ENCODE peak calls at places on chromosomes 2 and 18, in ten cellular contexts. One of them, this sample, is unnamed.

GRCh38 chr2:9008951-9009664 is 5.6 kb upstream of the MBOAT2 start:
- DNase-seq in small intestine: no peak
- DNase-seq in BE2C: no peak
- DNase-seq in cardiac muscle cell: no peak
- DNase-seq in left ventricle myocardium inferior: no peak
- DNase-seq in adrenal gland: no peak
- DNase-seq in Caco-2: no peak
- DNase-seq in CD4-positive, CD25-positive, alpha-beta regulatory T cell: no peak
- DNase-seq in coronary artery: no peak
- DNase-seq in PC-9: no peak
- DNase-seq in this sample: no peak

GRCh38 chr2:171248205-171248662 is 87.5 kb upstream of the TLK1 start:
- DNase-seq in coronary artery: no peak
- DNase-seq in small intestine: peak
- DNase-seq in CD4-positive, CD25-positive, alpha-beta regulatory T cell: peak
- DNase-seq in BE2C: no peak
- DNase-seq in Caco-2: no peak
- DNase-seq in left ventricle myocardium inferior: no peak
- DNase-seq in cardiac muscle cell: no peak
- DNase-seq in PC-9: no peak
- DNase-seq in adrenal gland: no peak
- DNase-seq in this sample: no peak

GRCh38 chr18:67935638-67936037 is 419.1 kb upstream of the DSEL start:
- DNase-seq in BE2C: no peak
- DNase-seq in cardiac muscle cell: no peak
- DNase-seq in CD4-positive, CD25-positive, alpha-beta regulatory T cell: no peak
- DNase-seq in coronary artery: no peak
- DNase-seq in adrenal gland: no peak
- DNase-seq in PC-9: no peak
- DNase-seq in small intestine: no peak
- DNase-seq in left ventricle myocardium inferior: no peak
- DNase-seq in Caco-2: no peak
- DNase-seq in this sample: no peak

GRCh38 chr2:46798041-46798440 is 117.6 kb downstream of the MCFD2 start:
- DNase-seq in adrenal gland: no peak
- DNase-seq in PC-9: no peak
- DNase-seq in Caco-2: no peak
- DNase-seq in left ventricle myocardium inferior: no peak
- DNase-seq in small intestine: no peak
- DNase-seq in cardiac muscle cell: no peak
- DNase-seq in BE2C: no peak
- DNase-seq in CD4-positive, CD25-positive, alpha-beta regulatory T cell: no peak
- DNase-seq in coronary artery: no peak
- DNase-seq in this sample: peak

GRCh38 chr2:229501051-229501794 is 213.1 kb downstream of the DNER start:
- DNase-seq in left ventricle myocardium inferior: no peak
- DNase-seq in BE2C: no peak
- DNase-seq in adrenal gland: no peak
- DNase-seq in small intestine: no peak
- DNase-seq in PC-9: no peak
- DNase-seq in Caco-2: no peak
- DNase-seq in cardiac muscle cell: no peak
- DNase-seq in coronary artery: no peak
- DNase-seq in CD4-positive, CD25-positive, alpha-beta regulatory T cell: no peak
- DNase-seq in this sample: no peak

GRCh38 chr2:148982282-148982681 is 56.2 kb upstream of the LYPD6B start:
- DNase-seq in small intestine: no peak
- DNase-seq in coronary artery: no peak
- DNase-seq in cardiac muscle cell: peak
- DNase-seq in PC-9: no peak
- DNase-seq in left ventricle myocardium inferior: no peak
- DNase-seq in BE2C: no peak
- DNase-seq in adrenal gland: no peak
- DNase-seq in Caco-2: no peak
- DNase-seq in CD4-positive, CD25-positive, alpha-beta regulatory T cell: no peak
- DNase-seq in this sample: no peak

GRCh38 chr2:226664140-226664539 is 135.5 kb downstream of the IRS1 start:
- DNase-seq in adrenal gland: peak
- DNase-seq in Caco-2: no peak
- DNase-seq in cardiac muscle cell: no peak
- DNase-seq in small intestine: no peak
- DNase-seq in PC-9: no peak
- DNase-seq in coronary artery: no peak
- DNase-seq in left ventricle myocardium inferior: peak
- DNase-seq in BE2C: no peak
- DNase-seq in CD4-positive, CD25-positive, alpha-beta regulatory T cell: no peak
- DNase-seq in this sample: no peak

GRCh38 chr2:109715302-109715937 is 78.7 kb upstream of the RGPD5 start:
- DNase-seq in small intestine: peak
- DNase-seq in adrenal gland: peak
- DNase-seq in PC-9: peak
- DNase-seq in coronary artery: no peak
- DNase-seq in BE2C: no peak
- DNase-seq in Caco-2: peak
- DNase-seq in left ventricle myocardium inferior: no peak
- DNase-seq in CD4-positive, CD25-positive, alpha-beta regulatory T cell: no peak
- DNase-seq in cardiac muscle cell: peak
- DNase-seq in this sample: no peak

GRCh38 chr2:1736997-1737480 is 7.3 kb downstream of the PXDN start:
- DNase-seq in CD4-positive, CD25-positive, alpha-beta regulatory T cell: no peak
- DNase-seq in BE2C: no peak
- DNase-seq in coronary artery: no peak
- DNase-seq in Caco-2: no peak
- DNase-seq in cardiac muscle cell: peak
- DNase-seq in adrenal gland: no peak
- DNase-seq in PC-9: no peak
- DNase-seq in left ventricle myocardium inferior: no peak
- DNase-seq in small intestine: no peak
- DNase-seq in this sample: no peak

GRCh38 chr18:55073116-55073515 is 113.9 kb upstream of the CCDC68 start:
- DNase-seq in CD4-positive, CD25-positive, alpha-beta regulatory T cell: no peak
- DNase-seq in coronary artery: no peak
- DNase-seq in Caco-2: no peak
- DNase-seq in small intestine: no peak
- DNase-seq in BE2C: no peak
- DNase-seq in left ventricle myocardium inferior: no peak
- DNase-seq in cardiac muscle cell: no peak
- DNase-seq in PC-9: no peak
- DNase-seq in adrenal gland: no peak
- DNase-seq in this sample: no peak

GRCh38 chr18:47815486-47816270 is 114.8 kb downstream of the SMAD2 start:
- DNase-seq in adrenal gland: no peak
- DNase-seq in CD4-positive, CD25-positive, alpha-beta regulatory T cell: no peak
- DNase-seq in Caco-2: no peak
- DNase-seq in BE2C: no peak
- DNase-seq in PC-9: peak
- DNase-seq in left ventricle myocardium inferior: no peak
- DNase-seq in coronary artery: no peak
- DNase-seq in small intestine: no peak
- DNase-seq in cardiac muscle cell: peak
- DNase-seq in this sample: no peak

GRCh38 chr18:47817017-47817911 is 113.2 kb downstream of the SMAD2 start:
- DNase-seq in CD4-positive, CD25-positive, alpha-beta regulatory T cell: no peak
- DNase-seq in left ventricle myocardium inferior: no peak
- DNase-seq in cardiac muscle cell: no peak
- DNase-seq in Caco-2: no peak
- DNase-seq in PC-9: no peak
- DNase-seq in small intestine: no peak
- DNase-seq in adrenal gland: no peak
- DNase-seq in coronary artery: no peak
- DNase-seq in BE2C: no peak
- DNase-seq in this sample: no peak
- H3K4me3 ChIP-seq in CD4-positive, CD25-positive, alpha-beta regulatory T cell: no peak
- H3K4me3 ChIP-seq in left ventricle myocardium inferior: no peak
- H3K4me3 ChIP-seq in cardiac muscle cell: no peak
- H3K4me3 ChIP-seq in Caco-2: no peak
- H3K4me3 ChIP-seq in PC-9: no peak
- H3K4me3 ChIP-seq in small intestine: no peak
- H3K4me3 ChIP-seq in adrenal gland: no peak
- H3K4me3 ChIP-seq in coronary artery: peak
- H3K4me3 ChIP-seq in BE2C: no peak
- H3K4me3 ChIP-seq in this sample: no peak

GRCh38 chr2:233140913-233141469 is 80.8 kb downstream of the INPP5D start:
- DNase-seq in BE2C: no peak
- DNase-seq in left ventricle myocardium inferior: no peak
- DNase-seq in small intestine: no peak
- DNase-seq in PC-9: no peak
- DNase-seq in cardiac muscle cell: no peak
- DNase-seq in adrenal gland: no peak
- DNase-seq in Caco-2: no peak
- DNase-seq in CD4-positive, CD25-positive, alpha-beta regulatory T cell: no peak
- DNase-seq in coronary artery: no peak
- DNase-seq in this sample: no peak
- H3K4me3 ChIP-seq in BE2C: no peak
- H3K4me3 ChIP-seq in left ventricle myocardium inferior: no peak
- H3K4me3 ChIP-seq in small intestine: no peak
- H3K4me3 ChIP-seq in PC-9: no peak
- H3K4me3 ChIP-seq in cardiac muscle cell: no peak
- H3K4me3 ChIP-seq in adrenal gland: no peak
- H3K4me3 ChIP-seq in Caco-2: no peak
- H3K4me3 ChIP-seq in CD4-positive, CD25-positive, alpha-beta regulatory T cell: no peak
- H3K4me3 ChIP-seq in coronary artery: no peak
- H3K4me3 ChIP-seq in this sample: no peak

GRCh38 chr2:27264253-27264752 is 1.5 kb upstream of the SLC30A3 start:
- DNase-seq in BE2C: no peak
- DNase-seq in cardiac muscle cell: no peak
- DNase-seq in left ventricle myocardium inferior: no peak
- DNase-seq in PC-9: no peak
- DNase-seq in adrenal gland: no peak
- DNase-seq in coronary artery: no peak
- DNase-seq in small intestine: no peak
- DNase-seq in Caco-2: no peak
- DNase-seq in CD4-positive, CD25-positive, alpha-beta regulatory T cell: no peak
- DNase-seq in this sample: no peak

GRCh38 chr2:27261926-27262298 is 935 bp downstream of the SLC30A3 start:
- DNase-seq in cardiac muscle cell: no peak
- DNase-seq in adrenal gland: no peak
- DNase-seq in PC-9: no peak
- DNase-seq in CD4-positive, CD25-positive, alpha-beta regulatory T cell: no peak
- DNase-seq in BE2C: no peak
- DNase-seq in Caco-2: no peak
- DNase-seq in small intestine: no peak
- DNase-seq in coronary artery: no peak
- DNase-seq in left ventricle myocardium inferior: no peak
- DNase-seq in this sample: no peak

GRCh38 chr2:27262379-27263286 is at the start of gene SLC30A3:
- DNase-seq in CD4-positive, CD25-positive, alpha-beta regulatory T cell: peak
- DNase-seq in small intestine: peak
- DNase-seq in Caco-2: peak
- DNase-seq in cardiac muscle cell: peak
- DNase-seq in coronary artery: no peak
- DNase-seq in PC-9: peak
- DNase-seq in adrenal gland: peak
- DNase-seq in left ventricle myocardium inferior: peak
- DNase-seq in BE2C: peak
- DNase-seq in this sample: peak

GRCh38 chr2:27263287-27264252 is 723 bp upstream of the SLC30A3 start:
- DNase-seq in cardiac muscle cell: no peak
- DNase-seq in Caco-2: no peak
- DNase-seq in CD4-positive, CD25-positive, alpha-beta regulatory T cell: no peak
- DNase-seq in small intestine: no peak
- DNase-seq in coronary artery: no peak
- DNase-seq in BE2C: no peak
- DNase-seq in PC-9: no peak
- DNase-seq in left ventricle myocardium inferior: no peak
- DNase-seq in adrenal gland: no peak
- DNase-seq in this sample: no peak

DNA sequence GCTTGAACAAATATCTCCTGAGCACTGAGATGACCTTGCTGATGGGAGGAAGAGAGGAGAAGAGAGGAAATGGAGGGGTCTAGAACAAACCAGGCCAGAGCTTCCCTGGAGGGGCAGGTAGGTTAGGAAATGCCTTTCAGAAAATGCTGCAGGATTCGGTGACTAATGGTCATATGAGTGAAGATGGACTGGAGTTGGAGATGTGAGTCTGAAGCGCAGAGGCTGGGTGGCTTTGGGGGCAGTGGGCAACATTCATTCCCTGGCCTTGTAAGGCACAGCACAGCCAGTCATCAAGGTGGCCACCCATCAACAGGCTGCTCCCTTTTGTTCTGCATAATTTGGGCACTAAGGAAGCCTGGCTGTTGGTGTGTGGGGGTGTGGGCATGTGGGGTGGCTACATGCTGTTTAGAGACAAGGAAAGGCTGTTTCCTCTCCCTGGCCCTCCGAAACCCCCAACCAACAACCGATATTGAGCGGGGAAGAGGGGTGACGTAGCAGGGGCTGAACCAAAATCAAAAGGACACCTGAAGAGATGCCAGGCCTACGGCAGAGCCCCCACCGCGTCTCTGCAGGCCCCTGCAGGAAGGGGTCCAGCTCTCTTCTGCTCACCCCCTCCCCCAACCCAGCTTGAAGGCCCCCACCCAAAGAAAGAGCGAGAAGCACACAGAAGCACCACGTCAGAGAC is 1.5 kb downstream of the SLC30A3 start:
- DNase-seq in CD4-positive, CD25-positive, alpha-beta regulatory T cell: no peak
- DNase-seq in coronary artery: no peak
- DNase-seq in PC-9: no peak
- DNase-seq in adrenal gland: no peak
- DNase-seq in small intestine: no peak
- DNase-seq in cardiac muscle cell: no peak
- DNase-seq in Caco-2: no peak
- DNase-seq in left ventricle myocardium inferior: no peak
- DNase-seq in BE2C: no peak
- DNase-seq in this sample: no peak
- H3K4me3 ChIP-seq in CD4-positive, CD25-positive, alpha-beta regulatory T cell: no peak
- H3K4me3 ChIP-seq in coronary artery: peak
- H3K4me3 ChIP-seq in PC-9: no peak
- H3K4me3 ChIP-seq in adrenal gland: no peak
- H3K4me3 ChIP-seq in small intestine: no peak
- H3K4me3 ChIP-seq in cardiac muscle cell: peak
- H3K4me3 ChIP-seq in Caco-2: no peak
- H3K4me3 ChIP-seq in left ventricle myocardium inferior: peak
- H3K4me3 ChIP-seq in BE2C: no peak
- H3K4me3 ChIP-seq in this sample: no peak

GRCh38 chr2:33034784-33035183 is 88.0 kb downstream of the LTBP1 start:
- DNase-seq in cardiac muscle cell: peak
- DNase-seq in Caco-2: no peak
- DNase-seq in left ventricle myocardium inferior: no peak
- DNase-seq in PC-9: no peak
- DNase-seq in CD4-positive, CD25-positive, alpha-beta regulatory T cell: no peak
- DNase-seq in BE2C: no peak
- DNase-seq in small intestine: no peak
- DNase-seq in coronary artery: no peak
- DNase-seq in adrenal gland: no peak
- DNase-seq in this sample: no peak
- H3K4me3 ChIP-seq in cardiac muscle cell: no peak
- H3K4me3 ChIP-seq in Caco-2: no peak
- H3K4me3 ChIP-seq in left ventricle myocardium inferior: peak
- H3K4me3 ChIP-seq in PC-9: no peak
- H3K4me3 ChIP-seq in CD4-positive, CD25-positive, alpha-beta regulatory T cell: no peak
- H3K4me3 ChIP-seq in BE2C: no peak
- H3K4me3 ChIP-seq in small intestine: no peak
- H3K4me3 ChIP-seq in coronary artery: peak
- H3K4me3 ChIP-seq in adrenal gland: no peak
- H3K4me3 ChIP-seq in this sample: no peak

GRCh38 chr2:209771474-209772292 is at the start of gene UNC80:
- DNase-seq in CD4-positive, CD25-positive, alpha-beta regulatory T cell: no peak
- DNase-seq in left ventricle myocardium inferior: peak
- DNase-seq in PC-9: peak
- DNase-seq in small intestine: peak
- DNase-seq in cardiac muscle cell: peak
- DNase-seq in coronary artery: no peak
- DNase-seq in adrenal gland: peak
- DNase-seq in Caco-2: no peak
- DNase-seq in BE2C: peak
- DNase-seq in this sample: peak
- H3K4me3 ChIP-seq in CD4-positive, CD25-positive, alpha-beta regulatory T cell: no peak
- H3K4me3 ChIP-seq in left ventricle myocardium inferior: peak
- H3K4me3 ChIP-seq in PC-9: no peak
- H3K4me3 ChIP-seq in small intestine: no peak
- H3K4me3 ChIP-seq in cardiac muscle cell: peak
- H3K4me3 ChIP-seq in coronary artery: peak
- H3K4me3 ChIP-seq in adrenal gland: peak
- H3K4me3 ChIP-seq in Caco-2: no peak
- H3K4me3 ChIP-seq in BE2C: peak
- H3K4me3 ChIP-seq in this sample: no peak

This sample was measured in lung.